ENCODE peak calls at places on chromosomes 13 and 19, in five cellular contexts. One of them, this sample, is unnamed. For H3K4me1, the result is how much of the 10 kb centered on the place peaks cover.

GRCh38 chr19:54418030-54418929 is 3.0 kb downstream of the TTYH1 start:
- DNase-seq in IMR-90: peak
- DNase-seq in right lobe of liver: no peak
- DNase-seq in body of pancreas: no peak
- DNase-seq in tibial nerve: no peak
- DNase-seq in this sample: no peak

GRCh38 chr13:42048625-42049453 is at the start of gene DGKH:
- DNase-seq in body of pancreas: peak
- DNase-seq in right lobe of liver: peak
- DNase-seq in tibial nerve: peak
- DNase-seq in IMR-90: peak
- DNase-seq in this sample: no peak

GRCh38 chr19:15280915-15281683 is 48.9 kb upstream of the EPHX3 start:
- DNase-seq in body of pancreas: peak
- DNase-seq in right lobe of liver: peak
- DNase-seq in tibial nerve: peak
- DNase-seq in IMR-90: peak
- DNase-seq in this sample: no peak

GRCh38 chr19:16197622-16198362 is at the start of gene AP1M1:
- DNase-seq in tibial nerve: peak
- DNase-seq in right lobe of liver: peak
- DNase-seq in body of pancreas: peak
- DNase-seq in IMR-90: peak
- DNase-seq in this sample: peak

GRCh38 chr13:71621152-71622124 is 245.6 kb downstream of the DACH1 start:
- DNase-seq in body of pancreas: no peak
- DNase-seq in tibial nerve: no peak
- DNase-seq in right lobe of liver: no peak
- DNase-seq in IMR-90: no peak
- DNase-seq in this sample: no peak

GRCh38 chr19:52993342-52994178 is 20.2 kb upstream of the ERVV-1 start:
- DNase-seq in right lobe of liver: peak
- DNase-seq in body of pancreas: peak
- DNase-seq in tibial nerve: peak
- DNase-seq in IMR-90: peak
- DNase-seq in this sample: no peak

GRCh38 chr19:8158411-8159074 is 9.2 kb upstream of the FBN3 start:
- DNase-seq in right lobe of liver: no peak
- DNase-seq in IMR-90: peak
- DNase-seq in body of pancreas: peak
- DNase-seq in tibial nerve: no peak
- DNase-seq in this sample: no peak

GRCh38 chr19:17306285-17306714 is 628 bp downstream of the MRPL34 start:
- DNase-seq in IMR-90: no peak
- DNase-seq in tibial nerve: no peak
- DNase-seq in right lobe of liver: no peak
- DNase-seq in body of pancreas: no peak
- DNase-seq in this sample: no peak

GRCh38 chr19:10991521-10992081 is 30.8 kb downstream of the SMARCA4 start:
- DNase-seq in IMR-90: no peak
- DNase-seq in right lobe of liver: no peak
- DNase-seq in body of pancreas: no peak
- DNase-seq in tibial nerve: no peak
- DNase-seq in this sample: no peak

GRCh38 chr13:26819067-26819466 is 58.5 kb upstream of the GPR12 start:
- DNase-seq in IMR-90: no peak
- DNase-seq in right lobe of liver: no peak
- DNase-seq in tibial nerve: no peak
- DNase-seq in body of pancreas: no peak
- DNase-seq in this sample: no peak

GRCh38 chr19:16442386-16443276 is 29.1 kb downstream of the EPS15L1 start:
- DNase-seq in tibial nerve: no peak
- DNase-seq in body of pancreas: peak
- DNase-seq in IMR-90: no peak
- DNase-seq in right lobe of liver: no peak
- DNase-seq in this sample: no peak

GRCh38 chr13:44141725-44142539 is 231.7 kb upstream of the SERP2 start:
- DNase-seq in body of pancreas: peak
- DNase-seq in IMR-90: peak
- DNase-seq in tibial nerve: peak
- DNase-seq in right lobe of liver: peak
- DNase-seq in this sample: peak
- TF ChIP-seq POLR2A in body of pancreas: peak
- TF ChIP-seq POLR2A in IMR-90: peak
- TF ChIP-seq POLR2A in tibial nerve: peak
- TF ChIP-seq POLR2A in right lobe of liver: peak
- TF ChIP-seq POLR2A in this sample: peak

DNA sequence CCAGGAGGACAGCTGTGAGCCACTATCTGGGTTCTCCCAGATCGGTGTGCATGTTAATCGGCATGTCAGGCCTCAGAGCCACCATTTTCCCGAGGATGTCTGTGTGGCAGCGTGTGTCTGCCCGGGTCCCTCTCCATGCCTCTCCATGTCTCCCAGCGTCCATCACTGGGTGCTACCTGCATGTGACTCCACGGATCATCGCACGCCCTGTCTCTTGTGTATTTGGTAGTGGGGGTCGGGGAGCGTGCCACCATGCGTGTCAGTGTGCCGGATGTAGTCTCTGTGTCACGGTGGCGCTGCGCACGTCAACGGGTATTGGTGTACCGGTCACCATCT is 5.9 kb downstream of the NFIX start:
- DNase-seq in tibial nerve: no peak
- DNase-seq in right lobe of liver: no peak
- DNase-seq in body of pancreas: no peak
- DNase-seq in IMR-90: no peak
- DNase-seq in this sample: no peak
- H3K4me1 ChIP-seq in tibial nerve: under half
- H3K4me1 ChIP-seq in right lobe of liver: under half
- H3K4me1 ChIP-seq in body of pancreas: under half
- H3K4me1 ChIP-seq in IMR-90: under half
- H3K4me1 ChIP-seq in this sample: half or more

DNA sequence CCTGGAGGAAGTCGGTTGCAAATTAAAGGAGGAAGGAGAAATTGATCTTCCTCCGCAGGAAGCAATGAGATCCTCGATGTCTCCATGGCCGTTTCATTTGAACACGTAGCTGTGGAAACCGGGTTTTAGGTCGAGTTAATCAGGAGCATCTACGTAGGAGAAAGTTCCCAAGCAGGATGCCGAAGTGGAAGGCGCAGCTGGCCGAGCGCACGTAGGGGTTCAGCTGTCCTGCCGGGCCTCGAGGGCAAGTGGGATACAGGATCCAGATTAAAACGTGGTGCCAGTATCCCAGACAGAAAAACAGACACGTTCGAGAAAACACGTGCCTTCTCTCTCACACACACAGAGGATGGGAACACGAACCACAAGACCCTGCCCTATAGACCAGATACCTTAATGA is 40.3 kb upstream of the POMP start:
- DNase-seq in body of pancreas: no peak
- DNase-seq in right lobe of liver: peak
- DNase-seq in tibial nerve: no peak
- DNase-seq in IMR-90: no peak
- DNase-seq in this sample: no peak
- TF ChIP-seq CTCF in body of pancreas: no peak
- TF ChIP-seq CTCF in right lobe of liver: no peak
- TF ChIP-seq CTCF in tibial nerve: no peak
- TF ChIP-seq CTCF in IMR-90: no peak
- TF ChIP-seq CTCF in this sample: no peak

GRCh38 chr19:48539503-48540096 is 12.4 kb upstream of the SULT2B1 start:
- DNase-seq in IMR-90: peak
- DNase-seq in right lobe of liver: no peak
- DNase-seq in tibial nerve: no peak
- DNase-seq in body of pancreas: peak
- DNase-seq in this sample: no peak
- TF ChIP-seq POLR2A in IMR-90: no peak
- TF ChIP-seq POLR2A in right lobe of liver: no peak
- TF ChIP-seq POLR2A in tibial nerve: no peak
- TF ChIP-seq POLR2A in body of pancreas: no peak
- TF ChIP-seq POLR2A in this sample: no peak

GRCh38 chr13:110528371-110528770 is 33.2 kb downstream of the RAB20 start:
- DNase-seq in right lobe of liver: no peak
- DNase-seq in body of pancreas: no peak
- DNase-seq in IMR-90: peak
- DNase-seq in tibial nerve: no peak
- DNase-seq in this sample: no peak

GRCh38 chr13:110528911-110529310 is 32.6 kb downstream of the RAB20 start:
- DNase-seq in tibial nerve: no peak
- DNase-seq in right lobe of liver: no peak
- DNase-seq in IMR-90: no peak
- DNase-seq in body of pancreas: no peak
- DNase-seq in this sample: no peak

GRCh38 chr13:110531671-110532083 is 29.8 kb downstream of the RAB20 start:
- DNase-seq in tibial nerve: no peak
- DNase-seq in right lobe of liver: no peak
- DNase-seq in IMR-90: no peak
- DNase-seq in body of pancreas: no peak
- DNase-seq in this sample: no peak

GRCh38 chr13:110530839-110531499 is 30.6 kb downstream of the RAB20 start:
- DNase-seq in IMR-90: no peak
- DNase-seq in right lobe of liver: no peak
- DNase-seq in body of pancreas: no peak
- DNase-seq in tibial nerve: no peak
- DNase-seq in this sample: no peak

GRCh38 chr13:110529522-110530311 is 31.8 kb downstream of the RAB20 start:
- DNase-seq in IMR-90: no peak
- DNase-seq in right lobe of liver: peak
- DNase-seq in body of pancreas: no peak
- DNase-seq in tibial nerve: no peak
- DNase-seq in this sample: no peak
- H3K4me1 ChIP-seq in IMR-90: under half
- H3K4me1 ChIP-seq in right lobe of liver: under half
- H3K4me1 ChIP-seq in body of pancreas: half or more
- H3K4me1 ChIP-seq in tibial nerve: under half
- H3K4me1 ChIP-seq in this sample: under half

GRCh38 chr19:42028304-42029216 is 34.5 kb upstream of the ATP1A3 start:
- DNase-seq in IMR-90: no peak
- DNase-seq in body of pancreas: no peak
- DNase-seq in tibial nerve: no peak
- DNase-seq in right lobe of liver: no peak
- DNase-seq in this sample: no peak
- TF ChIP-seq CTCF in IMR-90: peak
- TF ChIP-seq CTCF in body of pancreas: no peak
- TF ChIP-seq CTCF in tibial nerve: no peak
- TF ChIP-seq CTCF in right lobe of liver: peak
- TF ChIP-seq CTCF in this sample: no peak

DNA sequence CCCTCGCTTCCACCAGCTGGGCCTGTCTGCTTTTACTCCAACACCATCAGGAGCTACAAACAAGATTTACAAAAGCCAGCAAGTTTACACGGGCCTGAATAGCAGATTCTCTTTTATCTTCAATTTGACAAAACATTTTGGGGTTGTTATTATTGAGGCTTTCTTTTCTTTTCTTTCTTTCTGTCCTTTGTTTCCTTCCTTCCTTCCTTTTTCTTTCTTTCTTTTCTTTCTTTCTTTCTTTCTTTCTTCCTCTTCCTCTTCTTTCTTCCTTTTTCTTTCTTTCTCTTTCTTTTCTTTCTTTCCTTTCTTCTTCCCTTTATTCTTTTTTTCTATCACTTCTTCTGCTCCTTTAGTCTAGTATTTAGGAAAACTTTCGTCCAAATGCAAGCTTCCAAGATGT is 34.4 kb upstream of the C19orf12 start:
- DNase-seq in tibial nerve: no peak
- DNase-seq in body of pancreas: no peak
- DNase-seq in right lobe of liver: no peak
- DNase-seq in IMR-90: no peak
- DNase-seq in this sample: no peak
- TF ChIP-seq POLR2A in tibial nerve: no peak
- TF ChIP-seq POLR2A in body of pancreas: no peak
- TF ChIP-seq POLR2A in right lobe of liver: no peak
- TF ChIP-seq POLR2A in IMR-90: no peak
- TF ChIP-seq POLR2A in this sample: no peak